ENCODE peak calls at places on chromosomes 4 and X, in seven cellular contexts. Q, C, Y, E, N, F and I are unnamed samples.

GRCh38 chrX:155745792-155746191 is 133.0 kb upstream of the TMLHE start:
- DNase-seq in C (no peak), N (no peak), Q (no peak), E (no peak), F (no peak), Y (peak; percentile 75), I (no peak)

GRCh38 chrX:16114640-16115039 is 8.7 kb upstream of the GRPR start:
- DNase-seq in C (no peak), F (no peak), Q (no peak), E (no peak), N (no peak), Y (no peak), I (peak; percentile 69)

GRCh38 chr4:26325191-26325590 is 4.4 kb downstream of the RBPJ start:
- DNase-seq in F (no peak), E (no peak), N (no peak), C (no peak), Q (no peak), Y (no peak), I (peak; percentile 50)

GRCh38 chr4:42578187-42578586 is 78.7 kb downstream of the ATP8A1 start:
- DNase-seq in C (no peak), Q (no peak), E (no peak), Y (no peak), N (no peak), F (no peak), I (no peak)

GRCh38 chrX:17035111-17035510 is 88.7 kb downstream of the REPS2 start:
- DNase-seq in E (no peak), C (no peak), N (no peak), Y (no peak), F (no peak), Q (no peak), I (no peak)

GRCh38 chrX:129423191-129423590 is 100.1 kb downstream of the SMARCA1 start:
- DNase-seq in N (no peak), F (no peak), Y (no peak), E (no peak), Q (no peak), C (no peak), I (no peak)

GRCh38 chr4:140367738-140368137 is 5.7 kb upstream of the SCOC start:
- DNase-seq in C (no peak), N (no peak), E (no peak), Y (no peak), F (no peak), Q (no peak), I (peak; percentile 46)

GRCh38 chr4:2436301-2436700 is 17.5 kb downstream of the CFAP99 start:
- DNase-seq in Y (no peak), C (no peak), N (no peak), Q (no peak), E (no peak), F (no peak), I (peak; percentile 43)

GRCh38 chr4:185209031-185209851 is at the start of gene SNX25:
- DNase-seq in C (peak; percentile 82), Q (peak; percentile 46), F (peak; percentile 92), Y (peak; percentile 90), E (peak; percentile 90), N (peak; percentile 95), I (peak; percentile 66)

GRCh38 chrX:12421918-12422317 is 283.6 kb downstream of the FRMPD4 start:
- DNase-seq in Q (no peak), Y (no peak), F (no peak), N (no peak), C (no peak), E (no peak), I (no peak)

GRCh38 chr4:124737619-124738018 is 25.1 kb upstream of the ANKRD50 start:
- DNase-seq in N (no peak), Y (no peak), E (no peak), F (no peak), C (no peak), Q (no peak), I (no peak)

GRCh38 chr4:20418865-20419451 is 167.3 kb downstream of the SLIT2 start:
- DNase-seq in F (no peak), C (no peak), Y (no peak), Q (peak; percentile 6), N (no peak), E (no peak), I (peak; percentile 51)

GRCh38 chrX:10769165-10769564 is 148.8 kb upstream of the MID1 start:
- DNase-seq in Y (no peak), Q (peak; percentile 32), N (no peak), E (no peak), F (no peak), C (no peak), I (peak; percentile 40)

GRCh38 chrX:140589657-140590056 is 84.8 kb upstream of the SOX3 start:
- DNase-seq in E (no peak), Q (no peak), F (no peak), C (no peak), N (no peak), Y (no peak), I (no peak)

GRCh38 chrX:57951666-57952319 is 41.5 kb upstream of the ZXDA start:
- DNase-seq in C (no peak), N (no peak), E (peak; percentile 15), F (peak; percentile 65), Q (no peak), Y (no peak), I (no peak)

DNA sequence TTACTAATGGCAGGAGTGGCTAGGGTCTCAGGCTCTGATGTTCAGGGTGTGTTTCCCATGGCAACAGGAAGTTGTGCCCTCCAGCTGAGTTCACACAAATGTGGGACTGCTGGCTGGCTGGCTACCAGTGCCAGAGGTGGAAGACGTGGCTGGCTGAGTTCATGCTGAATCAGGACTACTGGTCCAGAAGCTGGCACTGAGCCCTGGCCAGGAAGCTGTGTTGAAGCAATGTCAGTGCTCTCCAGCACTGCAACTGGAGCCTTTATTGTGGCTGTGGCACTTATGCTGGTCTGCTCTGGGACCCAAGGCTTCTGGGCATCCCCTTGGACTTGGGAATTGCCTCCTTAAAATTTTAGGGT is 42.0 kb upstream of the ZXDA start:
- DNase-seq in F (peak; percentile 66), N (no peak), Y (no peak), C (no peak), E (peak; percentile 23), Q (no peak), I (no peak)
- TF ChIP-seq CTCF in F (no peak), N (no peak), Y (no peak), C (no peak), E (no peak), Q (no peak), I (no peak)

GRCh38 chr4:48340905-48341775 is at the start of gene SLAIN2:
- DNase-seq in Y (peak; percentile 100), Q (peak; percentile 86), C (peak; percentile 99), F (peak; percentile 99), E (peak; percentile 100), N (peak; percentile 100), I (peak; percentile 97)
- TF ChIP-seq CTCF in Y (peak; percentile 18), Q (no peak), C (peak; percentile 47), F (peak; percentile 31), E (peak; percentile 40), N (peak; percentile 48), I (peak; percentile 72)

GRCh38 chr4:5710962-5711478 is at the start of gene EVC:
- DNase-seq in N (peak; percentile 90), F (peak; percentile 94), Q (peak; percentile 69), C (peak; percentile 88), E (peak; percentile 84), Y (peak; percentile 68), I (peak; percentile 68)

GRCh38 chr4:5711479-5712184 is 631 bp downstream of the EVC start:
- DNase-seq in N (peak; percentile 75), C (peak; percentile 30), Y (no peak), F (peak; percentile 77), Q (peak; percentile 25), E (peak; percentile 29), I (peak; percentile 60)

GRCh38 chr4:5708829-5709680 is 696 bp upstream of the EVC2 start:
- DNase-seq in E (no peak), Q (no peak), Y (no peak), C (no peak), F (peak; percentile 82), N (no peak), I (no peak)

GRCh38 chr4:5708171-5708828 is at the start of gene EVC2:
- DNase-seq in N (peak; percentile 84), F (peak; percentile 91), C (peak; percentile 83), Y (peak; percentile 55), Q (peak; percentile 13), E (peak; percentile 78), I (no peak)

DNA sequence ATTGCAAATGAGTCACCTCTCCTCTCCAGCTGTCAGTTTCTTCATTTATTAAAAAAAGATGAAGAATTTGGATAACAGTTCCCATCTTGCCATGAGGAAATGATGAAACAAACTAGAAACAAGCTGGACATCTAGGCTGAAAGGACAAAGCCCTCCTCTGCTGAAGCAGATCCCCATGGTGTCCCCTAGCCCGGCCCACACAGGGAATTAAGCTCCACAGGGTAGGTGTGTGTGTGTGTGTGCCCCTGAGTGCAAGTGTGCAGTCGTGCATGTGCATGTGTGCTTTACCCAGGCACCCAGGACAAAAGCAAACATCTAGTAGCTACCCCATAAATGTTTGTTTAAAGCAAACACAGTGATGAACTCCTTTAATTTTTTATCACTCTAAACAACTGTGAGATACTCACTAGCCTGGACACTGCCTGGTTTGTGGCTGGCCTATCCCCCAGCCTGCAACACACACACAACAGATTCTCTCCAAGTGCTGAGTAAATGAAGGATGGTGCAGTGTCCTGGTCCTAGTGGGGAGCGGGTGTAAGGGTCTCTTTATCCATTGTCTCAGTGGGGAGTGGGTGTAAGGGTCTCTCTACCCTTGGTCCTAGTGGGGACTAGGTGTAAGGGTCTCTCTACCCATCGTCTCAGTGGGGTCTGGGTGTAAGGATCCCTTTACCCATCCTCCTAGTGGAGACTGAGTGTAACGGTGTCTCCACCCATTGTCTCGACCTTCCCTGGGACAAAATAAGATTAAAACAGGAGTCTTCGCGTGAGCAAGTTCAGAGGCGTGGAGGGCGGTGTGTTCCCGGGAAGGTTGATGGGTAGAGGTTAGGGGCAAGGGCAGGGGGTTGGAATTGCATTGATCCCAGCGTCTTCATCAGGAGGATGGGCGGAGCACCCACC is 688 bp upstream of the EVC start:
- DNase-seq in Q (peak; percentile 44), C (no peak), E (no peak), N (no peak), F (no peak), Y (no peak), I (no peak)
- TF ChIP-seq CTCF in Q (no peak), C (peak; percentile 44), E (peak; percentile 25), N (peak; percentile 33), F (peak; percentile 65), Y (no peak), I (peak; percentile 74)

GRCh38 chr4:38876636-38877035 is 9.0 kb downstream of the FAM114A1 start:
- DNase-seq in Q (no peak), C (no peak), F (no peak), Y (no peak), N (no peak), E (no peak), I (no peak)

GRCh38 chr4:38870098-38870850 is 2.7 kb downstream of the FAM114A1 start:
- DNase-seq in E (no peak), N (no peak), C (no peak), Q (no peak), F (peak; percentile 76), Y (no peak), I (no peak)

GRCh38 chr4:38871593-38871992 is 4.0 kb downstream of the FAM114A1 start:
- DNase-seq in Q (no peak), N (no peak), F (no peak), C (no peak), E (no peak), Y (no peak), I (no peak)

GRCh38 chr4:38872620-38873019 is 5.0 kb downstream of the FAM114A1 start:
- DNase-seq in C (no peak), Q (no peak), Y (peak; percentile 68), F (no peak), N (no peak), E (no peak), I (peak; percentile 81)

GRCh38 chr4:38873290-38873949 is 5.8 kb downstream of the FAM114A1 start:
- DNase-seq in N (no peak), E (no peak), F (no peak), C (no peak), Y (no peak), Q (no peak), I (no peak)
- TF ChIP-seq CTCF in N (no peak), E (no peak), F (no peak), C (no peak), Y (no peak), Q (no peak), I (peak; percentile 4)